ENCODE peak calls at places on chromosomes 7 and 10, in six cellular contexts. D is A549, I is tibial nerve, K is lower leg skin, X is HCT116, Q is endothelial cell of umbilical vein. U is an unnamed sample.

GRCh38 chr7:1113548-1113885 is 25.6 kb downstream of the GPER1 start:
- DNase-seq in D (no peak), I (no peak), K (no peak), X (no peak), Q (no peak), U (no peak)

GRCh38 chr7:51123322-51124021 is 193.1 kb downstream of the COBL start:
- DNase-seq in D (peak), I (no peak), K (peak), X (peak), Q (no peak), U (no peak)

GRCh38 chr10:3172081-3172445 is 519 bp downstream of the PITRM1 start:
- DNase-seq in D (peak), I (peak), K (no peak), X (peak), Q (peak), U (peak)

GRCh38 chr7:139047970-139048369 is 12.1 kb upstream of the ZC3HAV1L start:
- DNase-seq in D (no peak), I (no peak), K (no peak), X (no peak), Q (no peak), U (peak)

GRCh38 chr7:41641006-41641714 is 61.7 kb downstream of the INHBA start:
- DNase-seq in D (no peak), I (no peak), K (no peak), X (no peak), Q (no peak), U (no peak)

GRCh38 chr7:505171-505570 is 14.5 kb downstream of the PDGFA start:
- DNase-seq in D (no peak), I (no peak), K (no peak), X (no peak), Q (no peak), U (no peak)

GRCh38 chr7:20030915-20031362 is 186.2 kb downstream of the MACC1 start:
- DNase-seq in D (no peak), I (no peak), K (no peak), X (peak), Q (no peak), U (no peak)

GRCh38 chr10:67606572-67606971 is 89.4 kb downstream of the CTNNA3 start:
- DNase-seq in D (peak), I (no peak), K (no peak), X (no peak), Q (peak), U (no peak)

GRCh38 chr10:122130474-122131110 is 140.5 kb upstream of the BTBD16 start:
- DNase-seq in D (no peak), I (no peak), K (no peak), X (no peak), Q (no peak), U (no peak)

DNA sequence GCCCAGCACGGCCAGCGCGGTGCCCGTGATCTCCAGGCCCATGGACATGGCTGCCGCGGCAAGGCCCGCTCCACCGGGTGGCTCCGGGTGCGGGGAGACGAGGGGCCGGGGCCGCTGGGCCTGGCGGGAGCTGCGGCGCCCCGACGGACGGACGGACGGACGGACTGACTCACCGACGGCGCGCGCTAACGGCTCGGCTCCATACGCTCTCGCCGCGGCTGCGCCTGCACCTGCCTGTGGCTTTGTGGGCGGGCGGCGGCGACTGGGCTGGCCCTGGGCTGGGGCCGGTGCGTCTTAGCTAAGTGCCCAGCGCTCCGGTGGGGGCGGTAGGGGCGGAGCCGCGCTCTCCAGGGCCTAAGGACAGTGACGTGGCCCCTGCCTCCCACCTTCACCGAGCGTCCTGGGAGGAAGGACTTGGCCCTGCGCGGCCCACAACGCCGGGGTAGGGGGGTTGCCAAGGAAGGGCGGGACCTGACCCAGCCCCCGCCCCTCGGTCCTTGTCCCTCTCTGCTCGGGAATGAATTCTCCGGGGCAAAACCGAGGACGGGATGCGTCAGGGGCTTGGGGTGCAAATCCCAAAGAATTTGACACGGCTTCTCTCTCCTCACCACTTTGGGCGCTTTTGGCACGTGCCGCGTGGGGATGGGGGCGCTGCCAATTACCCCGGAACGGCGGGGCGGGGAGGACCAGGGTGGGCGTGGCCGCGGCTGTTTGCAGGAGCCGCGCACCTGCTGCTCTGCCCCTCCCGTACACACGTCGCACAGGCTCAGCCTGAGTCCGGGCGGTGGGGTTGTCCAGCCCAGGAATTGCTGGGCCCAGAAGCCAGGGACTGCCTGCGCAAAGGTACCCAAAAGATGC is at the start of gene CLDN3:
- DNase-seq in D (peak), I (no peak), K (no peak), X (peak), Q (no peak), U (no peak)
- TF ChIP-seq POLR2A in D (no peak), I (no peak), K (no peak), X (no peak), Q (no peak), U (no peak)

GRCh38 chr10:118341678-118342637 is at the start of gene FAM204A:
- DNase-seq in D (peak), I (peak), K (peak), X (peak), Q (peak), U (peak)
- TF ChIP-seq POLR2A in D (peak), I (peak), K (no peak), X (peak), Q (peak), U (peak)

GRCh38 chr10:11208243-11208642 is 190.6 kb downstream of the CELF2 start:
- DNase-seq in D (no peak), I (no peak), K (no peak), X (no peak), Q (no peak), U (no peak)
- TF ChIP-seq POLR2A in D (no peak), I (no peak), K (no peak), X (no peak), Q (no peak), U (no peak)

DNA sequence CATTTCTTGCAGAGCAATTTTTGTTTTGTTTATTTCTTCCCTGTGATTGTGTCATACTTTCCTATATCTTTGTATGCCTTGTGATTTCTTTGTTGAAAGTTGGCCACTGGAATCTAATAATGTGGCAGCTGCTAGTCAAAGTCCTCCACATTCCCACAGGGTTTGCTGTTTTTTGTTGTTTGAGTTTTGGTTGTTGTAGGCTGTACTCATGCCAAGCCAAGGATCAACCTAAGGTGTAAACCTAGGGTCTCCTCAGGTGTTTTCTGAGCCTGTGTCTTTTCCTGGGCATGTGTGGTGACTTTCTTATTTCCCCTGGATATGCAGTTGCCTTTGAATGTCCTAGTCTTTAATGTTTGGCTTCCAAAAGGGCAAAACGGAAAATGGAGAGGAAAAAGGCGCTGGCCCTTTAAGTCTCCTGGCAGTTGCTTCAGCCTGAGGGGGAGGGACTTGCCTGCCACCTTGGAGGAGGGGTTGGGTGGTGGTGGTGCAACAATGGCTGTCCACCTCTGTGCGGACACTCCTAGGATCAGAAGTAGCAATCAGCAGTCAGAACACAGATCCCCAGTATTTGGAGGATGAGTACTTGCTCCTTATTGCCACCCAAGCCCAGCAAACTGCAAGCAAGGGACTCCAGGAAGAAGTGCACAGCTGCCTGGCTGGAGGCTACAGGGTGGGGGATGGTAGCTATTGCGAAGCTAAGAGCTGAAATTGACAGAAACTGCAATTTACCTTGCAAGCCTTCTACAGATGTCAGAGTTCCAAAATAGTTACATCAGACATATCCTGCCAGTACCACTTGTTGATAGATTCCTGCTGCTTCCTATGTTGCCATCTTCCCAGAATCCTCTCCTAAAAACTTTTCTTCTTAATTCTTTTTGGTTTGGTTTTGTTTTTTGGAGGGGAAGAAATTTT is 5.6 kb upstream of the ZNF518A start:
- DNase-seq in D (peak), I (no peak), K (no peak), X (peak), Q (peak), U (peak)
- TF ChIP-seq POLR2A in D (peak), I (no peak), K (no peak), X (peak), Q (no peak), U (no peak)

GRCh38 chr10:75395955-75396860 is 5.4 kb downstream of the ZNF503 start:
- DNase-seq in D (no peak), I (no peak), K (no peak), X (no peak), Q (peak), U (no peak)

GRCh38 chr10:75397571-75397921 is 4.0 kb downstream of the ZNF503 start:
- DNase-seq in D (no peak), I (no peak), K (no peak), X (no peak), Q (peak), U (no peak)

GRCh38 chr10:75392744-75393143 is 8.8 kb downstream of the ZNF503 start:
- DNase-seq in D (no peak), I (no peak), K (no peak), X (no peak), Q (no peak), U (no peak)

GRCh38 chr10:75396861-75397570 is 4.5 kb downstream of the ZNF503 start:
- DNase-seq in D (no peak), I (no peak), K (no peak), X (no peak), Q (peak), U (no peak)

GRCh38 chr10:75395171-75395954 is 6.2 kb downstream of the ZNF503 start:
- DNase-seq in D (peak), I (no peak), K (no peak), X (no peak), Q (peak), U (peak)
- TF ChIP-seq POLR2A in D (no peak), I (no peak), K (no peak), X (peak), Q (no peak), U (no peak)

GRCh38 chr10:13161267-13162012 is at the start of gene MCM10:
- DNase-seq in D (peak), I (peak), K (peak), X (peak), Q (peak), U (peak)
- TF ChIP-seq POLR2A in D (no peak), I (no peak), K (no peak), X (peak), Q (peak), U (peak)

GRCh38 chr7:72408966-72409637 is 3.0 kb downstream of the CALN1 start:
- DNase-seq in D (no peak), I (no peak), K (no peak), X (no peak), Q (no peak), U (no peak)
- TF ChIP-seq POLR2A in D (no peak), I (no peak), K (no peak), X (no peak), Q (no peak), U (no peak)

GRCh38 chr7:99551767-99552463 is at the start of gene FAM200A:
- DNase-seq in D (peak), I (peak), K (peak), X (peak), Q (peak), U (peak)
- TF ChIP-seq POLR2A in D (peak), I (peak), K (no peak), X (peak), Q (peak), U (peak)

U was measured in erythroblast.